ENCODE peak calls at places on chromosomes 7 and 10, in four cellular contexts. A, J, W and U are unnamed samples.

GRCh38 chr10:28359334-28359733 is 56.5 kb upstream of the MPP7 start:
- DNase-seq in A (no peak), J (no peak), W (no peak), U (no peak)

GRCh38 chr10:31678573-31679122 is 250.0 kb downstream of the ARHGAP12 start:
- DNase-seq in A (no peak), J (no peak), W (no peak), U (no peak)

GRCh38 chr7:68789597-68789996 is 808.7 kb upstream of the AUTS2 start:
- DNase-seq in A (no peak), J (no peak), W (no peak), U (no peak)

GRCh38 chr10:34273340-34273739 is 541.8 kb downstream of the PARD3 start:
- DNase-seq in A (no peak), J (no peak), W (no peak), U (no peak)

GRCh38 chr10:3563298-3563697 is 221.7 kb downstream of the KLF6 start:
- DNase-seq in A (no peak), J (no peak), W (no peak), U (no peak)

GRCh38 chr10:108783897-108784296 is 1139.4 kb downstream of the XPNPEP1 start:
- DNase-seq in A (peak), J (peak), W (peak), U (peak)

GRCh38 chr10:95134490-95134889 is 59.5 kb upstream of the ACSM6 start:
- DNase-seq in A (no peak), J (no peak), W (no peak), U (no peak)

GRCh38 chr7:122343986-122344620 is 39.6 kb upstream of the FEZF1 start:
- DNase-seq in A (no peak), J (no peak), W (no peak), U (no peak)

GRCh38 chr10:84375881-84376280 is 47.5 kb downstream of the CCSER2 start:
- DNase-seq in A (no peak), J (no peak), W (no peak), U (no peak)

GRCh38 chr10:130808686-130809085 is 502.8 kb downstream of the TCERG1L start:
- DNase-seq in A (no peak), J (no peak), W (no peak), U (no peak)

GRCh38 chr10:80126876-80127275 is 5.7 kb upstream of the PLAC9 start:
- DNase-seq in A (no peak), J (no peak), W (no peak), U (no peak)

GRCh38 chr10:14556285-14556956 is 218.3 kb downstream of the FAM107B start:
- DNase-seq in A (peak), J (peak), W (peak), U (no peak)

GRCh38 chr7:80307251-80307856 is 172.7 kb downstream of the GNAI1 start:
- DNase-seq in A (no peak), J (no peak), W (no peak), U (peak)

GRCh38 chr7:39753823-39754325 is 130.5 kb downstream of the RALA start:
- DNase-seq in A (no peak), J (no peak), W (no peak), U (no peak)

GRCh38 chr7:47294569-47295222 is 287.2 kb downstream of the TNS3 start:
- DNase-seq in A (no peak), J (no peak), W (no peak), U (no peak)
- TF ChIP-seq PBX3 in A (no peak), J (no peak), W (no peak), U (no peak)

DNA sequence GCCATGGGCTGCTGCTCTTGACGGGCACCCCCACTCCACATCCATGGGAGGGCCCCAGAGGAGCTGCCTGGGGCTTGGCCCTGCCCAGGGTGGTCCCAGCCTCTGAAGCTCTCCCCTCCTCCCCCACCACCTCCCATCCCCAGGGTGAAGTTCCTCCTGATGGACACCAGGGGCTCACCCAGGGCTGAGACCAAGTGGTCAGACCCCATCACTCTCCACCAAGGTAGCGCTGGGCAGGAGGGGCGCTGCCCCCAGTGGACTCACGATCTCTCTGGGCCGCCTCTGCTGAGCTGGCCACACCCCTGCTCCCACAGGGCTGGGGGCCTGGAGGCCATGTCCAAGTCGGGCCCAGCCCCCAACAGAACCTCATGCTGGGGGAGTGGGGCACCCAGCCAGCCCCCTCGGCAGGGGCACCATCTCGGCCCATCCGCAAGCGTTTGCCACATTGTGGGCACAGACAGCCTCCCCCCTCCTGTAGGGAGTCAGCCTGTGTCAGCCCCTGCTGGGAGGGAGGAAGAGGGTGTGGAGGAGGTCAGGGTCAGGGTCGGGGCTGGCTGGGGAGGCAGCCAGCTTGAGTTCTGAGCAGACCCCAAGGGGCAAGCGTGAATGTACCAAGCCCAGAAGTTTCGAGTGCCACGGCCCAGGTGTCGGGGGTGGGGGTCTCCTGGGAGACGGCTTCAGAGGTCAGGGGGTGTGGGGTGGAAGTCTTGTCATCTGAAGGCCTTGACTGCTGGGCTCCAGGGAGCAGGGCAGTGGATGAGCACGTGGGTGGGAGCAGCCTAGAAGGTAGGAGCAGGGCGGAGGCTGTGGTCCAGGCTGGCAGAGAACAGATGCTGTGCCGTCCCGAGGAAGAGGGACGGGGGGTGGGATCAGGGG is 2.8 kb downstream of the UPK3B start:
- DNase-seq in A (peak), J (peak), W (no peak), U (peak)
- TF ChIP-seq PBX3 in A (no peak), J (no peak), W (no peak), U (no peak)

GRCh38 chr7:140489021-140489349 is 9.7 kb upstream of the MKRN1 start:
- DNase-seq in A (no peak), J (no peak), W (no peak), U (no peak)
- TF ChIP-seq PBX3 in A (no peak), J (no peak), W (no peak), U (no peak)

GRCh38 chr7:132270517-132270916 is 305.8 kb downstream of the PLXNA4 start:
- DNase-seq in A (no peak), J (no peak), W (no peak), U (no peak)
- TF ChIP-seq PBX3 in A (no peak), J (no peak), W (no peak), U (no peak)

GRCh38 chr7:157525501-157525915 is 188.7 kb downstream of the DNAJB6 start:
- DNase-seq in A (no peak), J (no peak), W (no peak), U (no peak)

GRCh38 chr7:157524731-157525130 is 187.9 kb downstream of the DNAJB6 start:
- DNase-seq in A (no peak), J (no peak), W (no peak), U (no peak)

GRCh38 chr7:157522954-157523353 is 186.2 kb downstream of the DNAJB6 start:
- DNase-seq in A (no peak), J (no peak), W (no peak), U (no peak)

GRCh38 chr7:157523371-157523765 is 186.6 kb downstream of the DNAJB6 start:
- DNase-seq in A (no peak), J (no peak), W (no peak), U (no peak)

GRCh38 chr7:157523766-157524421 is 187.1 kb downstream of the DNAJB6 start:
- DNase-seq in A (no peak), J (no peak), W (no peak), U (no peak)
- TF ChIP-seq PBX3 in A (no peak), J (no peak), W (no peak), U (no peak)

DNA sequence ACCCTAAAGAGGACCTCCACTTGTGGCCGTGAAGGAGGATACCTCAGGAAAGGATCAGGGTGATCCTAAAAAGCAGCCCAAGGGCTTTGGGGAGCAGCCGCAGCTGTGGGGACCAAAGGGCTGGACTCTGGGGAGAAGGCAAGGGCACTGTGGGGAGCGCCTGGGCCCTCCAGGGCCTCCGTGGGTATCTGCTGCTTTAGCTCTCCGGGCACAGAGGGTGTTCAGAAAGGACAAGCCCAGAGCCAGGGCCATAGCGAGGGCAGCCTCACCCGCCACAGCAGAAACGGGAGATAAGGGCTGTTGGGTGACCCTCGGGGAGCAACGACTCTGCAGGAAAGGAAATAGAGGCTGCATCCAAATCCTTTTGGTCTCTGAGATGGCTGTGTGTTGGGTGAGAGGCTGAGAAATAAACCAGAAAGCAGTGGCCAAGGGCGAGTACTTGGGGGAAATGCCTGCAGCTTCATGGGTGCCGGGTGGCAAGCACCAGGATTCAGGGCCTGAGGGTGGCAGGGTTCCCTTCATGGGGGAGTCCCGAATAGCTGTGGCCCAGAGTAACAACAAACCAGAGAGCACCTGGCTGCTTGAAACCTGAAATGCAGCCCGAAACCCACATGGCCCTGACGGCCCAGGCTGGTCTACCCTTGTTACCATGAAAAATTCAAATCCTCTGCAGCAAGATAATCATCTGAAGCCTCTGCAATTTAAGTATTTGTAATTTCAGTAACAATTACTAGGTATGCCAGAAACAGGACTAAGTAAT is 95.2 kb downstream of the VIPR2 start:
- DNase-seq in A (no peak), J (no peak), W (no peak), U (no peak)
- TF ChIP-seq PBX3 in A (no peak), J (no peak), W (no peak), U (no peak)

GRCh38 chr10:27190508-27190907 is 35.4 kb downstream of the MASTL start:
- DNase-seq in A (no peak), J (no peak), W (no peak), U (no peak)
- TF ChIP-seq PBX3 in A (no peak), J (no peak), W (no peak), U (no peak)

GRCh38 chr10:49384268-49384953 is 11.5 kb downstream of the DRGX start:
- DNase-seq in A (no peak), J (no peak), W (no peak), U (no peak)
- TF ChIP-seq PBX3 in A (no peak), J (no peak), W (no peak), U (no peak)

GRCh38 chr7:50560865-50561351 is 4.3 kb downstream of the DDC start:
- DNase-seq in A (no peak), J (peak), W (no peak), U (peak)
- TF ChIP-seq PBX3 in A (no peak), J (no peak), W (no peak), U (no peak)